ENCODE peak calls at places on chromosomes 12 and 14, in four cellular contexts. G is AG04449, Z is mesothelial cell of epicardium, W is foreskin fibroblast. Q is an unnamed sample.

GRCh38 chr12:75890141-75890540 is 141.4 kb downstream of the PHLDA1 start:
- DNase-seq in G (no peak), W (peak), Z (no peak), Q (no peak)

GRCh38 chr14:42027271-42027670 is 420.6 kb downstream of the LRFN5 start:
- DNase-seq in W (no peak), Z (no peak), G (no peak), Q (no peak)

GRCh38 chr14:93044601-93045000 is 71.1 kb downstream of the ITPK1 start:
- DNase-seq in G (no peak), W (no peak), Z (no peak), Q (no peak)

GRCh38 chr12:75444444-75445136 is 36.0 kb upstream of the GLIPR1 start:
- DNase-seq in Z (no peak), G (no peak), W (peak), Q (no peak)

GRCh38 chr12:40439771-40440492 is 215.1 kb downstream of the LRRK2 start:
- DNase-seq in G (no peak), Z (no peak), W (no peak), Q (no peak)

GRCh38 chr14:34718750-34719304 is 4.4 kb upstream of the CFL2 start:
- DNase-seq in G (no peak), W (peak), Z (no peak), Q (no peak)

GRCh38 chr14:97380539-97380941 is 583.4 kb downstream of the VRK1 start:
- DNase-seq in G (no peak), W (no peak), Z (no peak), Q (no peak)

GRCh38 chr12:116717466-116718457 is 20.1 kb downstream of the SPRING1 start:
- DNase-seq in Z (no peak), G (no peak), W (peak), Q (no peak)

GRCh38 chr12:66014818-66015217 is 115.7 kb downstream of the LLPH start:
- DNase-seq in Z (no peak), G (no peak), W (peak), Q (peak)

DNA sequence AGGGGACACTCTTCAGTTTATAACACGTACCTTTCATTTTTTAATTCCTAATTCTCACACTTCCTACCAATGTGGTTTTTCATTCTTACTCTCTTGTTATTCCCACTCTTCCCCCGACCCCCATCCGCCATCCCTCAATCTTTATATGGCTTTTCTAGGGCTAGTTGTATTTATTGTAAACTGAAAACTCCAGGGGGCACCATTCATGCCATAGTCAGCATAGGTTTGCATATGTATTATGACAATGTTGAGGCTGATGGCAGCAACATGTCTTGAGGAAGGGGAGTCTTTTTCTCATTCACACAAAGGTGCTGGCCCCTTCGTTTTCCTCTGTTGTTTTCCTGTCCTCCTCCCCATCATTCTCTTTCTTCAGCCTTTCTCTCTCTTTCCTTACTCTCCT is 27.7 kb upstream of the LTA4H start:
- DNase-seq in G (no peak), Z (no peak), W (peak), Q (no peak)
- TF ChIP-seq CTCF in G (no peak), Z (no peak), W (no peak), Q (no peak)

GRCh38 chr12:52647601-52648000 is 4.4 kb downstream of the KRT2 start:
- DNase-seq in W (no peak), Z (no peak), G (no peak), Q (no peak)
- TF ChIP-seq CTCF in W (no peak), Z (no peak), G (no peak), Q (no peak)

GRCh38 chr14:29607129-29607528 is 320.5 kb downstream of the PRKD1 start:
- DNase-seq in W (no peak), G (no peak), Z (no peak), Q (no peak)

GRCh38 chr14:29603721-29604120 is 323.9 kb downstream of the PRKD1 start:
- DNase-seq in W (no peak), G (no peak), Z (no peak), Q (no peak)

GRCh38 chr14:29608861-29609260 is 318.8 kb downstream of the PRKD1 start:
- DNase-seq in Z (no peak), G (no peak), W (no peak), Q (no peak)
- TF ChIP-seq CTCF in Z (no peak), G (no peak), W (no peak), Q (no peak)

DNA sequence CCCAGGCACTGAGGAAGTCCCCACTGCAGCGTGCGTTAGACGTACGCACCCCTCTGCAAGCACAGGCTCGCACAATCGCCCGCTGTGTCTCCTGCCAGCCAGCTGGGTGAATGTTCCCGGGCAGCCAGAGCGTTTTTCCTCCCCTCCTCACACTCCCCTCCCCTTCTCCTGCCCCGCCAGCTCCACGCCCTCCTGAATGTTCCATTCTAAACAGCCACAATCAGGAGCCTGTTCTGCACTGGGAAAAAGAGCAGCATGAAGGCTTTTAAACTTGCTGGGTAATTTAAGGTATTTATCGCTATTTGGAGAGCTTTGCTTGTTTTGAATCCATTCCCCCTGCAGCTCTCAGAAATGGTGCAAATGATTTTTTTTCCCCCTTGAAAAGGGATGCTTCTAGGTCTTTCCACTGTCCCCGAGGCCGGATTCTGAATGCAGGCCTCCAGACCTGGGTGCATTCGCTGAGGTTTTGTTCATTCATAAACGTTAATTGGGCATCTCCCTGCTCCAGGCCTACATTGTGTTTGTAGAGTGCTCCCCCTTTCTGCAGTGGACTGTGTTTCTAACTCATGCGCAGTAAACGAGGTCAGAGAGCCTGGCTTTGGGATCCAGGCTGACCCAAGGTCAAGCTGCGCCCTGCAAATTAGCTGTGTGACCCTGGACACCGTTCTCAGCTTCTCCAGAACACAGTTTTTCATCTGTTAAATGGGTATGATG is 212.5 kb downstream of the CHST11 start:
- DNase-seq in Z (no peak), W (peak), G (no peak), Q (no peak)
- TF ChIP-seq CTCF in Z (no peak), W (no peak), G (no peak), Q (peak)

DNA sequence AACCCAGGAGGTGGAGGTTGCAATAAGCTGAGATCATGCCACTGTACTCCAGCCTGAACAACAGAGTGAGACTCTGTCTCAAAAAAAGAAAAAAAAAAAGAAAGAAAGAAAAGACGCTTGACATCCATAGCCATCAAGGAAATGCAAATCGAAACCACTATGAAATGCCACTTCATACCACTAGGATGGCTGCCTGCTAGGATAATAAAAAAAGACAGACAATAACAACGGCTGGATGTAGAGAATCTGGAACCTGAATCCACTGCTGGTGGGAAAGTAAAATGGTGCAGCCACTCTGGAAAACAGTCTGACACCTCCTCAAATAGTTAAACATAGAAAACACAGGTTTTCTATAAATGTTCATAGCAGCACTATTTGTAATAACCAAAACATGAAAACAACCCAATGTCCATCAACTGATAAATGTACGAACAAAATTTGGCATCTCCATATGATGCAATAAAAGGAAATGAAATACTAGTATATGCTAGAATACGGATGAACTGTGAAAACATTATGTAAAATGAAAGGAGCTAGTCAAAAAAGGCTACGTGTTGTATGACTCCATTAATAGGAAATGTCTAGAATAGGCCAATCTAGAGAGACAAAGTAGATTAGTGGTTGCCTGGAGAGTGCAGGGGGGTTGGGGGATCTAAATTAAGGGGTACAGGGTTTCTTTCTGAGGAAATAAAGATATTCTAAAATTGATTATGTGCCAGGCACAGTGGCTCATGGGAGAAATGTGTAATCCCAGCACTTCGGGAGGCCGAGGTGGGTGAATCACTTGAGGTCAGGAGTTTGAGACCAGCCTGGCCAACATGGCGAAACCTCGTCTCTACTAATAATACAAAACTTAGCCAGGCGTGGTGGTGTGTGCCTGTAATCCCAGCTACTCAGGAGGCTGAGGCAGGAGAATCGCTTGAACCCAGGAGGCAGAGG is 9.7 kb downstream of the WSB2 start:
- DNase-seq in Z (no peak), W (no peak), G (no peak), Q (no peak)
- TF ChIP-seq CTCF in Z (peak), W (no peak), G (no peak), Q (no peak)

GRCh38 chr14:45531022-45531421 is 278.0 kb upstream of the MIS18BP1 start:
- DNase-seq in W (no peak), Z (no peak), G (no peak), Q (no peak)

GRCh38 chr14:45526715-45527549 is 273.9 kb upstream of the MIS18BP1 start:
- DNase-seq in Z (no peak), W (no peak), G (no peak), Q (peak)
- TF ChIP-seq CTCF in Z (peak), W (peak), G (no peak), Q (peak)

DNA sequence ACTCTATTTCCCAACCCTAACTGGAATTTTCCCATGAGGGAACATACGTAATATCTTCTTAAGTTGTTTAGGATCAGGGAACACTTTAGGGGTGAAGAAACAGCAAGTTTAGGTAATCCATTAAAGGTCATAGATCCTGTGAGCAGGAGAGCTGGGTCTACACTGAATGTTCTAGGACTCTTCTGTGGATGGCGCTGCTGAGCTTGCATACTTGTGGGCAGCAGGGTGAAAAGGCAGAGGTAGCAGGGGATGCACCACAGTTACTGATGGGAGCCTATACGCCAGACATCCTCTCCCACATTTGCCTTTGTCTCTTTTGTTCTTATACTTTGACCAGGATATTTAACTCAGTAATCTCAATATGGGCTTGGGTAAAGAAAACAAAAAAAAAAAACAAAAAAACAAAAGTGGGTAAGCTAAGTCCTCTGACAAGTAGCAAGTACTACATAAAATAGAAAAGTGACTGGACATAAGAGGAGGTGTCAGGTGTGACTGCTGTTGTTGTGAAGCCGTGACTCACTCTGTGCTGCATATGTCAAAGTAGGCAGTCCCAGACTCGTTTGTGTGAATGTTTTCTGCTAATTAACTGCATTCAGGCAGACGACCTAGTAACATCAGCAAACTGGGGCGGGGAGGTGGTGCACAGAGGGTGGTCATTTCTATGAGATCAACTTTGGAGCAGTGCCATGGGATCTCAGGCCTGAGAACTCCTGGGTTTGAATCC is 31.6 kb downstream of the NEUROD4 start:
- DNase-seq in W (no peak), G (no peak), Z (no peak), Q (no peak)
- TF ChIP-seq CTCF in W (no peak), G (no peak), Z (no peak), Q (no peak)